ENCODE peak calls at places on chromosomes 2 and 18, in nine cellular contexts. G is retina; J is activated naive CD8-positive, alpha-beta T cell treated with anti-CD3 and anti-CD28 coated beads, Interleukin-2, amount 50 U/mL, for 24 hours; F is type B pancreatic cell; H is sigmoid colon; A is iPS DF 6.9; Z is GM13977; D is activated naive CD4-positive, alpha-beta T cell; U is T-helper 2 cell. E is an unnamed sample.
A peak's percentile ranks its signal among the peaks of the same experiment; 100 is the strongest.

GRCh38 chr2:227623225-227623624 is 5.9 kb downstream of the SCYGR4 start:
- DNase-seq in U (no peak), A (no peak), G (no peak), Z (no peak), H (no peak), F (no peak), D (no peak), J (no peak), E (peak; percentile 29)

GRCh38 chr2:71630110-71630967 is 177.0 kb downstream of the DYSF start:
- DNase-seq in J (no peak), U (no peak), F (no peak), Z (no peak), D (no peak), A (no peak), G (no peak), H (no peak), E (peak; percentile 70)

GRCh38 chr2:232761301-232761907 is 15.0 kb downstream of the KCNJ13 start:
- DNase-seq in U (peak; percentile 2), H (no peak), A (no peak), Z (peak; percentile 10), J (peak; percentile 12), F (no peak), G (no peak), D (no peak), E (no peak)

GRCh38 chr2:207474871-207475485 is 54.8 kb upstream of the CREB1 start:
- DNase-seq in Z (peak; percentile 43), F (no peak), H (no peak), D (peak; percentile 5), J (peak; percentile 55), U (peak; percentile 19), G (peak; percentile 64), A (peak; percentile 64), E (no peak)

GRCh38 chr2:233338046-233338445 is 16.2 kb upstream of the DGKD start:
- DNase-seq in G (no peak), H (no peak), Z (no peak), A (no peak), J (no peak), F (no peak), D (no peak), U (no peak), E (no peak)

GRCh38 chr2:177355874-177356273 is 36.7 kb upstream of the AGPS start:
- DNase-seq in A (no peak), G (no peak), D (no peak), H (no peak), U (no peak), Z (no peak), J (no peak), F (no peak), E (no peak)

GRCh38 chr2:33134086-33134763 is 187.5 kb downstream of the LTBP1 start:
- DNase-seq in H (peak; percentile 85), F (no peak), G (peak; percentile 38), A (no peak), Z (no peak), D (no peak), U (no peak), J (no peak), E (peak; percentile 93)

GRCh38 chr18:26813043-26813442 is 52.5 kb downstream of the AQP4 start:
- DNase-seq in H (no peak), U (no peak), D (no peak), Z (peak; percentile 26), A (peak; percentile 52), F (no peak), J (no peak), G (no peak), E (no peak)

GRCh38 chr2:179274749-179275148 is 10.1 kb upstream of the SESTD1 start:
- DNase-seq in D (no peak), G (no peak), A (no peak), Z (no peak), U (no peak), F (no peak), J (no peak), H (no peak), E (no peak)

GRCh38 chr18:45741056-45741455 is 17.1 kb downstream of the SLC14A1 start:
- DNase-seq in H (no peak), D (no peak), U (no peak), Z (no peak), G (no peak), A (no peak), J (no peak), F (no peak), E (no peak)

GRCh38 chr2:200812122-200813022 is 662 bp downstream of the BZW1 start:
- DNase-seq in H (peak; percentile 88), J (peak; percentile 71), D (peak; percentile 57), U (peak; percentile 70), A (no peak), Z (peak; percentile 69), F (peak; percentile 84), G (peak; percentile 81), E (peak; percentile 93)

GRCh38 chr2:128172191-128172590 is 81.2 kb downstream of the UGGT1 start:
- DNase-seq in F (no peak), A (peak; percentile 9), U (no peak), D (no peak), J (no peak), G (no peak), Z (no peak), H (no peak), E (no peak)

GRCh38 chr2:65662654-65663432 is 230.4 kb upstream of the SPRED2 start:
- DNase-seq in A (no peak), J (no peak), H (no peak), G (no peak), Z (no peak), D (no peak), F (no peak), U (no peak), E (no peak)

GRCh38 chr18:41128545-41128944 is 826.5 kb upstream of the PIK3C3 start:
- DNase-seq in G (no peak), D (no peak), H (no peak), F (no peak), A (no peak), U (no peak), Z (no peak), J (no peak), E (no peak)

GRCh38 chr2:228731517-228731916 is 539.6 kb downstream of the PID1 start:
- DNase-seq in U (no peak), F (no peak), Z (no peak), G (no peak), H (peak; percentile 72), D (no peak), J (no peak), A (no peak), E (no peak)

GRCh38 chr2:151043484-151043883 is 218.2 kb downstream of the RBM43 start:
- DNase-seq in U (no peak), H (no peak), F (no peak), J (no peak), D (no peak), A (no peak), Z (no peak), G (no peak), E (peak; percentile 31)

GRCh38 chr2:98142106-98142815 is 55.3 kb downstream of the VWA3B start:
- DNase-seq in D (no peak), F (no peak), J (no peak), G (no peak), H (no peak), A (no peak), Z (no peak), U (no peak), E (no peak)

GRCh38 chr2:162060522-162060921 is 13.5 kb downstream of the DPP4 start:
- DNase-seq in Z (no peak), J (no peak), H (no peak), U (no peak), F (no peak), G (no peak), D (no peak), A (no peak), E (peak; percentile 7)

E was measured in esophagus muscularis mucosa.